ENCODE peak calls at places on chromosome X, in seven cellular contexts. One of them, this sample, is unnamed.

GRCh38 chrX:36787787-36788186 is 220.4 kb upstream of the FAM47C start:
- DNase-seq in fibroblast of pulmonary artery: no peak
- DNase-seq in germinal center: no peak
- DNase-seq in T-helper 9 cell: no peak
- DNase-seq in HFF-Myc: no peak
- DNase-seq in caudate nucleus: no peak
- DNase-seq in GM04503: no peak
- DNase-seq in this sample: no peak

GRCh38 chrX:126575911-126576310 is 23.3 kb upstream of the DCAF12L1 start:
- DNase-seq in fibroblast of pulmonary artery: no peak
- DNase-seq in germinal center: no peak
- DNase-seq in T-helper 9 cell: no peak
- DNase-seq in HFF-Myc: no peak
- DNase-seq in caudate nucleus: no peak
- DNase-seq in GM04503: no peak
- DNase-seq in this sample: no peak

GRCh38 chrX:33892670-33893069 is 239.4 kb downstream of the FAM47A start:
- DNase-seq in fibroblast of pulmonary artery: no peak
- DNase-seq in germinal center: no peak
- DNase-seq in T-helper 9 cell: no peak
- DNase-seq in HFF-Myc: no peak
- DNase-seq in caudate nucleus: no peak
- DNase-seq in GM04503: no peak
- DNase-seq in this sample: no peak

GRCh38 chrX:3697701-3698279 is 15.7 kb downstream of the PRKX start:
- DNase-seq in fibroblast of pulmonary artery: peak
- DNase-seq in germinal center: no peak
- DNase-seq in T-helper 9 cell: no peak
- DNase-seq in HFF-Myc: no peak
- DNase-seq in caudate nucleus: peak
- DNase-seq in GM04503: no peak
- DNase-seq in this sample: peak

GRCh38 chrX:134622056-134622812 is 36.0 kb downstream of the PLAC1 start:
- DNase-seq in fibroblast of pulmonary artery: peak
- DNase-seq in germinal center: no peak
- DNase-seq in T-helper 9 cell: no peak
- DNase-seq in HFF-Myc: peak
- DNase-seq in caudate nucleus: no peak
- DNase-seq in GM04503: peak
- DNase-seq in this sample: peak

GRCh38 chrX:154779261-154779660 is 16.6 kb downstream of the DKC1 start:
- DNase-seq in fibroblast of pulmonary artery: peak
- DNase-seq in germinal center: no peak
- DNase-seq in T-helper 9 cell: no peak
- DNase-seq in HFF-Myc: no peak
- DNase-seq in caudate nucleus: no peak
- DNase-seq in GM04503: peak
- DNase-seq in this sample: peak

GRCh38 chrX:130139474-130140201 is 26.0 kb downstream of the AIFM1 start:
- DNase-seq in fibroblast of pulmonary artery: peak
- DNase-seq in germinal center: no peak
- DNase-seq in T-helper 9 cell: no peak
- DNase-seq in HFF-Myc: no peak
- DNase-seq in caudate nucleus: no peak
- DNase-seq in GM04503: no peak
- DNase-seq in this sample: no peak

GRCh38 chrX:51891821-51892551 is 1.4 kb upstream of the MAGED1 start:
- DNase-seq in fibroblast of pulmonary artery: peak
- DNase-seq in germinal center: peak
- DNase-seq in T-helper 9 cell: no peak
- DNase-seq in HFF-Myc: peak
- DNase-seq in caudate nucleus: peak
- DNase-seq in GM04503: peak
- DNase-seq in this sample: peak

GRCh38 chrX:126137899-126138298 is 28.2 kb downstream of the DCAF12L2 start:
- DNase-seq in fibroblast of pulmonary artery: no peak
- DNase-seq in germinal center: no peak
- DNase-seq in T-helper 9 cell: no peak
- DNase-seq in HFF-Myc: no peak
- DNase-seq in caudate nucleus: no peak
- DNase-seq in GM04503: no peak
- DNase-seq in this sample: no peak

GRCh38 chrX:108312938-108313337 is 125.3 kb downstream of the COL4A6 start:
- DNase-seq in fibroblast of pulmonary artery: peak
- DNase-seq in germinal center: no peak
- DNase-seq in T-helper 9 cell: no peak
- DNase-seq in HFF-Myc: peak
- DNase-seq in caudate nucleus: no peak
- DNase-seq in GM04503: peak
- DNase-seq in this sample: peak

GRCh38 chrX:3250946-3251345 is 95.5 kb downstream of the MXRA5 start:
- DNase-seq in fibroblast of pulmonary artery: peak
- DNase-seq in germinal center: no peak
- DNase-seq in T-helper 9 cell: no peak
- DNase-seq in HFF-Myc: no peak
- DNase-seq in caudate nucleus: no peak
- DNase-seq in GM04503: no peak
- DNase-seq in this sample: peak

GRCh38 chrX:34810364-34810763 is 132.2 kb upstream of the FAM47B start:
- DNase-seq in fibroblast of pulmonary artery: peak
- DNase-seq in germinal center: no peak
- DNase-seq in T-helper 9 cell: no peak
- DNase-seq in HFF-Myc: peak
- DNase-seq in caudate nucleus: no peak
- DNase-seq in GM04503: no peak
- DNase-seq in this sample: peak

GRCh38 chrX:132594129-132594528 is 105.3 kb upstream of the MBNL3 start:
- DNase-seq in fibroblast of pulmonary artery: no peak
- DNase-seq in germinal center: no peak
- DNase-seq in T-helper 9 cell: no peak
- DNase-seq in HFF-Myc: no peak
- DNase-seq in caudate nucleus: no peak
- DNase-seq in GM04503: no peak
- DNase-seq in this sample: no peak